ENCODE peak calls at places on chromosomes 1 and 21, in four cellular contexts. F, Q, N and D are unnamed samples.

GRCh38 chr1:234309598-234310459 is 63.4 kb upstream of the COA6 start:
- DNase-seq in F (peak; percentile 86), Q (peak; percentile 88), N (peak; percentile 43), D (peak; percentile 64)

GRCh38 chr1:86616871-86617270 is 70.0 kb downstream of the CLCA4 start:
- DNase-seq in F (no peak), Q (no peak), N (no peak), D (peak; percentile 87)

GRCh38 chr1:91165033-91165654 is 143.3 kb upstream of the ZNF644 start:
- DNase-seq in F (peak; percentile 60), Q (peak; percentile 91), N (peak; percentile 52), D (peak; percentile 66)

GRCh38 chr1:78603206-78603605 is 17.0 kb upstream of the IFI44L start:
- DNase-seq in F (no peak), Q (no peak), N (no peak), D (no peak)

GRCh38 chr1:95086949-95087533 is 14.3 kb upstream of the ALG14 start:
- DNase-seq in F (peak; percentile 72), Q (peak; percentile 22), N (peak; percentile 84), D (peak; percentile 83)

GRCh38 chr1:183101841-183102276 is 78.6 kb downstream of the LAMC1 start:
- DNase-seq in F (no peak), Q (no peak), N (no peak), D (peak; percentile 73)

GRCh38 chr21:46084041-46084561 is 13.8 kb upstream of the COL6A2 start:
- DNase-seq in F (no peak), Q (no peak), N (no peak), D (no peak)

GRCh38 chr1:160997323-160998038 is 23.5 kb downstream of the F11R start:
- DNase-seq in F (peak; percentile 86), Q (peak; percentile 67), N (peak; percentile 90), D (peak; percentile 68)

GRCh38 chr21:16078382-16078781 is 348.6 kb downstream of the USP25 start:
- DNase-seq in F (no peak), Q (no peak), N (no peak), D (no peak)

GRCh38 chr1:192566657-192567056 is 8.9 kb upstream of the RGS1 start:
- DNase-seq in F (no peak), Q (no peak), N (no peak), D (no peak)

GRCh38 chr1:227174136-227174535 is 144.2 kb downstream of the CDC42BPA start:
- DNase-seq in F (no peak), Q (no peak), N (no peak), D (no peak)

GRCh38 chr1:16720403-16721223 is 19.7 kb upstream of the RNU1-4 start:
- DNase-seq in F (no peak), Q (peak; percentile 24), N (peak; percentile 10), D (no peak)

GRCh38 chr21:30491963-30492428 is at the start of gene KRTAP19-3:
- DNase-seq in F (no peak), Q (no peak), N (no peak), D (no peak)

GRCh38 chr1:36922071-36922470 is 112.2 kb downstream of the GRIK3 start:
- DNase-seq in F (no peak), Q (no peak), N (no peak), D (no peak)

GRCh38 chr1:110495926-110496600 is 22.9 kb downstream of the KCNA10 start:
- DNase-seq in F (peak; percentile 72), Q (peak; percentile 91), N (peak; percentile 75), D (peak; percentile 79)

GRCh38 chr21:38534591-38534990 is 36.3 kb upstream of the ERG start:
- DNase-seq in F (no peak), Q (no peak), N (no peak), D (no peak)

GRCh38 chr1:83815348-83815747 is 183.6 kb downstream of the TTLL7 start:
- DNase-seq in F (no peak), Q (no peak), N (no peak), D (no peak)

GRCh38 chr1:16117369-16117768 is 38.5 kb downstream of the EPHA2 start:
- DNase-seq in F (no peak), Q (no peak), N (no peak), D (no peak)

GRCh38 chr1:200982071-200982945 is 41.2 kb downstream of the KIF21B start:
- DNase-seq in F (no peak), Q (no peak), N (no peak), D (peak; percentile 33)

GRCh38 chr1:5980314-5981008 is 11.8 kb downstream of the NPHP4 start:
- DNase-seq in F (no peak), Q (peak; percentile 78), N (no peak), D (peak; percentile 57)

GRCh38 chr1:114979278-114979891 is 50.2 kb upstream of the TSHB start:
- DNase-seq in F (peak; percentile 2), Q (peak; percentile 61), N (peak; percentile 54), D (peak; percentile 61)

GRCh38 chr21:16535100-16535418 is 805.3 kb downstream of the USP25 start:
- DNase-seq in F (no peak), Q (no peak), N (peak; percentile 61), D (no peak)

GRCh38 chr1:151534662-151535278 is 5.3 kb upstream of the TUFT1 start:
- DNase-seq in F (peak; percentile 74), Q (peak; percentile 80), N (peak; percentile 62), D (peak; percentile 73)

GRCh38 chr21:16588433-16588860 is 858.7 kb downstream of the USP25 start:
- DNase-seq in F (peak; percentile 21), Q (no peak), N (no peak), D (no peak)

GRCh38 chr1:26016258-26016943 is 5.2 kb upstream of the EXTL1 start:
- DNase-seq in F (no peak), Q (no peak), N (no peak), D (peak; percentile 37)

GRCh38 chr1:71921197-71921596 is 361.1 kb downstream of the NEGR1 start:
- DNase-seq in F (no peak), Q (no peak), N (no peak), D (no peak)

GRCh38 chr21:34670220-34670961 is 1.6 kb downstream of the CLIC6 start:
- DNase-seq in F (no peak), Q (no peak), N (no peak), D (no peak)

DNA sequence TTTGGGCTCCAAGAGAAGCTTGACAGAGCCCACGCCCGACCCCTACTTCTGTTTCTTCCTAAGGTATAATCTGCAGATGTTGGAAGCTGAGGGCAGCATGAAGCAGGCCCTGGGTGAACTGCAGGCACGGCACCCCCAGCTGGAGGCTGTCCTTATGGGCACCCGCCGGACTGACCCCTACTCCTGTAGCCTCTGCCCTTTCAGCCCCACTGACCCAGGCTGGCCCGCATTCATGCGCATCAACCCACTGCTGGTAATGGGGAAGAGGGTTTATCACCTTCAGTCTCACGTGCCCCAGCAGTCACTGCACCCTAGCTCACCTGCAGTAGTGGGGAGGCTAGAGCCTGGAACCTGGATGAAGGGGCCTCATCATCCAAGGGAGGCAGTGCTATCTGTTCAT is 3.1 kb upstream of the LENEP start:
- DNase-seq in F (no peak), Q (no peak), N (no peak), D (no peak)
- TF ChIP-seq MYC in F (no peak), Q (no peak), N (no peak), D (no peak)

GRCh38 chr21:42640486-42640885 is 12.9 kb upstream of the PDE9A start:
- DNase-seq in F (no peak), Q (no peak), N (no peak), D (no peak)

GRCh38 chr21:42644223-42645208 is 8.9 kb upstream of the PDE9A start:
- DNase-seq in F (no peak), Q (no peak), N (no peak), D (no peak)

GRCh38 chr21:42642219-42642745 is 11.1 kb upstream of the PDE9A start:
- DNase-seq in F (no peak), Q (no peak), N (no peak), D (no peak)

GRCh38 chr21:42639646-42640152 is 13.7 kb upstream of the PDE9A start:
- DNase-seq in F (no peak), Q (no peak), N (no peak), D (no peak)

DNA sequence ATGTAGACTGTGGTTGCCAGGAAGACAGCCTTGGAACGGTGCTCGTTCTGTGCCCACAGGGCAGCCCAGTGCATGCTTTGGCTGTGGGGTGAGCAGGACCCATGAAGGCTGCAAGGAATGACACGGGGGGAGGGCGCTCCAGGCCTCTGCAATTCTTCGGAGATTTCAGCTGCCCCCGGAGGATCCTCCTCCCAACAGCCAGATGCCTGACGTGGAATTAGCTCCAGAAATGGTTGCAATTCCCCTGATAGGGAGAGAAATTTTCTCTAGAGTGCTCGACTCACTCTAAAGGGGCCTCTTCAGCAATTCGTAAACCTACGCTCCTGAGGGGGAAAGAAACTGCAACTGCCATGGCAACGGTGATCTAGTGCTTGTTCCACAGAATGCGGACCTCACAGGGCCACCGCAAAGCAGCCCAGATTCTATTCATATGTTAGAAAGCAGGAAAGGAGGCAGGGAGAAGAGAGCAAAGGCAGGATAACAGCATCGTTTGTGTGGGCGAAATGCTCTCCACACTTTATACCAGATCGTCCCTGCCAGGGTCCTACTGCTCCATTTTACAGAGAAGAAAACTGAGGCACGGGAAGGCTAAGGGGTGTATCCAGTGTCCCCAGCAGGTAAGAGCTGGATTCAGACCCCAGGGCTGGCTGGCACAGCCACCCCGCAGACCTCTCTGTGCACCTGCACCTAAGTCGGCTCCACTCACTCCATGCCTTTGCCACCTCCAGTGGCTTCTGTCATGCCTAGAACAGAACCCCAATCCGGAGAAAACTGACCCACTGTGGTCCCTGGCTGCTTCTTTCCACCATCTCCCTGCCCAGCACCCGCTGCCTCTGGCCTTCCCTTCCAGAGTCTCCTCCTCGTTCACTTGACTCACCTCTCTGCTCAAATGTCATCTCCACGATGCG is 11.9 kb upstream of the PDE9A start:
- DNase-seq in F (no peak), Q (no peak), N (no peak), D (no peak)
- TF ChIP-seq MYC in F (no peak), Q (no peak), N (no peak), D (no peak)

DNA sequence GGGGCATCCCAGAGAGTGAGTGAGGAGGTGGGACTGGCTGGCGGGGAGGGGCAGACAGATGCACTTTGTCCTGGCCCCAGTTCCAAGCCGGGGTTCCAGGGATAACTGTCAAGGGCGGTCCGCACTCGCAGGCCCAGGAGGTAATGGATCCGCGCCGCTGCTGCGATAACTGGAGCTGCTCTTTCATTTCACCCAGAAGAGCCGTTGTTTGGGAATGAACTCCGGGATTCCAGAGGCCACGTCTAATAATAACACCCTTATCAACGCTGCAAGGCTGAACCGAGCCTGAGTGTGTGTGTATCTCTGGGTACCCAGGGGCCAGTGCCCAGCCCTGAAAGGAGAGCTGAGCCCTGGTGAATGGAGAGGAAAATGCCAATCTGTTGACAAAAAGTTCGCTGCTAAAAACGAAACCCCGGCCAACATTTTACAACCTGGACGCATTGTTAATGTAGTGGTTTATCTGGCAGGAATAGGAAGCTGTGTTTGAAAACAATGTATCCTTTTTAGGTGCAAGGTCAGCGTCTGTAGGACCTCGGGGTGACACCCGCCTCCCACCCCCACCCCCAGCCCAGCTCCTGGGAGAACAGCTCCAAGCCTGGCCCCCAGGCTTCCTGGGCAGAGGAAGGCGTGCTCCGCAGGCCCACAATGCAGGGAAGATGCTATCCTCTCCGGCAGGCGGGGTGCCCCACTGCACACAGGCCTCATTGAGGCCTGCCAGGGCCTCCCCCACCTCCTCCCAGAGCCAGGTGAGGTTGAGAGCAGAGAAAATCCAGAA is 119.7 kb downstream of the PROX1 start:
- DNase-seq in F (no peak), Q (no peak), N (peak; percentile 63), D (no peak)
- TF ChIP-seq MYC in F (no peak), Q (no peak), N (no peak), D (no peak)

GRCh38 chr1:197178998-197179397 is 32.5 kb upstream of the ASPM start:
- DNase-seq in F (no peak), Q (no peak), N (peak; percentile 48), D (no peak)

GRCh38 chr1:197171531-197171930 is 25.1 kb upstream of the ASPM start:
- DNase-seq in F (no peak), Q (no peak), N (peak; percentile 46), D (no peak)

GRCh38 chr1:197170538-197170937 is 24.1 kb upstream of the ASPM start:
- DNase-seq in F (no peak), Q (no peak), N (no peak), D (no peak)

GRCh38 chr1:197174818-197175217 is 28.3 kb upstream of the ASPM start:
- DNase-seq in F (no peak), Q (no peak), N (no peak), D (no peak)

GRCh38 chr1:197173571-197174482 is 27.4 kb upstream of the ASPM start:
- DNase-seq in F (no peak), Q (no peak), N (no peak), D (peak; percentile 38)
- TF ChIP-seq MYC in F (no peak), Q (no peak), N (no peak), D (no peak)